ENCODE peak calls at places on chromosomes 5 and 9, in nine cellular contexts. One of them, this sample, is unnamed.

GRCh38 chr5:163565931-163566608 is 60.7 kb downstream of the MAT2B start:
- DNase-seq in cardiac fibroblast: peak
- DNase-seq in HFF-Myc: no peak
- DNase-seq in heart left ventricle: no peak
- DNase-seq in uterus: no peak
- DNase-seq in DND-41: no peak
- DNase-seq in foreskin fibroblast: peak
- DNase-seq in A673: no peak
- DNase-seq in IMR-90: peak
- DNase-seq in this sample: peak

GRCh38 chr5:98750693-98751092 is 22.8 kb upstream of the RGMB start:
- DNase-seq in IMR-90: no peak
- DNase-seq in HFF-Myc: no peak
- DNase-seq in heart left ventricle: no peak
- DNase-seq in foreskin fibroblast: no peak
- DNase-seq in A673: peak
- DNase-seq in cardiac fibroblast: peak
- DNase-seq in uterus: no peak
- DNase-seq in DND-41: peak
- DNase-seq in this sample: peak

GRCh38 chr5:173739741-173740140 is 123.3 kb upstream of the BOD1 start:
- DNase-seq in IMR-90: no peak
- DNase-seq in cardiac fibroblast: no peak
- DNase-seq in uterus: no peak
- DNase-seq in A673: no peak
- DNase-seq in heart left ventricle: no peak
- DNase-seq in HFF-Myc: no peak
- DNase-seq in DND-41: no peak
- DNase-seq in foreskin fibroblast: no peak
- DNase-seq in this sample: no peak

GRCh38 chr5:135822286-135822685 is 12.2 kb upstream of the SLC25A48 start:
- DNase-seq in heart left ventricle: no peak
- DNase-seq in foreskin fibroblast: no peak
- DNase-seq in DND-41: no peak
- DNase-seq in uterus: no peak
- DNase-seq in IMR-90: no peak
- DNase-seq in HFF-Myc: no peak
- DNase-seq in A673: no peak
- DNase-seq in cardiac fibroblast: no peak
- DNase-seq in this sample: no peak

GRCh38 chr9:84404095-84404686 is 63.6 kb upstream of the SLC28A3 start:
- DNase-seq in HFF-Myc: no peak
- DNase-seq in DND-41: no peak
- DNase-seq in heart left ventricle: no peak
- DNase-seq in IMR-90: no peak
- DNase-seq in cardiac fibroblast: no peak
- DNase-seq in A673: peak
- DNase-seq in foreskin fibroblast: no peak
- DNase-seq in uterus: no peak
- DNase-seq in this sample: no peak

GRCh38 chr5:157828949-157829639 is 29.9 kb downstream of the CLINT1 start:
- DNase-seq in IMR-90: no peak
- DNase-seq in foreskin fibroblast: peak
- DNase-seq in heart left ventricle: no peak
- DNase-seq in DND-41: no peak
- DNase-seq in uterus: no peak
- DNase-seq in A673: peak
- DNase-seq in HFF-Myc: no peak
- DNase-seq in cardiac fibroblast: peak
- DNase-seq in this sample: no peak

GRCh38 chr5:57405984-57406383 is 76.6 kb downstream of the ACTBL2 start:
- DNase-seq in IMR-90: peak
- DNase-seq in DND-41: no peak
- DNase-seq in foreskin fibroblast: no peak
- DNase-seq in uterus: no peak
- DNase-seq in cardiac fibroblast: peak
- DNase-seq in heart left ventricle: no peak
- DNase-seq in HFF-Myc: no peak
- DNase-seq in A673: no peak
- DNase-seq in this sample: peak

GRCh38 chr5:72302171-72302570 is 17.9 kb downstream of the MRPS27 start:
- DNase-seq in cardiac fibroblast: no peak
- DNase-seq in DND-41: no peak
- DNase-seq in IMR-90: no peak
- DNase-seq in heart left ventricle: no peak
- DNase-seq in HFF-Myc: no peak
- DNase-seq in foreskin fibroblast: no peak
- DNase-seq in A673: no peak
- DNase-seq in uterus: no peak
- DNase-seq in this sample: no peak

DNA sequence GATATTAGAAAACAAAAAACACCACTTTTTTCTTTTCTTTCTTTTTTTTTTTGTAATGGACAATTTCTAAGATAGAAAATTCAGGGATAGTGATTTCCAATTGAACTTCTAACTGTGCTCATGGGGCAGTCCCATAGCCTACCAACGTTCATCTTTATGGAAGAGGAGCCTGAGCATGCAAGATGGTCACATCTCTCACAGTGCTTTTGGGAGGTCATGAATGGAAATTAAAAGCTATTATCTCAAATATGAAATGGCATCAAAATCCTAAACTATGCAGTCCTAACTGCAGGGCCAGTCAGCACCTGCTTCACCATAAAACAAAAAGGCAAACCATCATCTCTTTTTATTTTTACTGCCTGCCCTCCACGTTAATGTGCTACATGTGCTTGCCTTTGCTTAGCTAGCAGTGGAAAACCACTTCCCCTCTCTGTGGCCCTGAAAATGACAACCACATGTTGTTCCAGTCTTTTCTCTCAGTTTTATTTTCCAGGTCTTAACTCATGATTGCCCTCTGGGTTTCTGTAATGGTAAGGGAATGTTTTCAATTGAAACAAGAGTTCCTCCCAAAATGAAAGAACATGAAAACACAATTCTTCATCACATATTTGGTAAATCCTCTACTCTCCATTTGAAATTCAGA is 16.7 kb downstream of the IFNB1 start:
- DNase-seq in DND-41: peak
- DNase-seq in A673: no peak
- DNase-seq in cardiac fibroblast: peak
- DNase-seq in heart left ventricle: no peak
- DNase-seq in foreskin fibroblast: peak
- DNase-seq in HFF-Myc: peak
- DNase-seq in IMR-90: peak
- DNase-seq in uterus: no peak
- DNase-seq in this sample: peak
- TF ChIP-seq CTCF in DND-41: peak
- TF ChIP-seq CTCF in A673: no peak
- TF ChIP-seq CTCF in cardiac fibroblast: no peak
- TF ChIP-seq CTCF in heart left ventricle: no peak
- TF ChIP-seq CTCF in foreskin fibroblast: peak
- TF ChIP-seq CTCF in HFF-Myc: peak
- TF ChIP-seq CTCF in IMR-90: no peak
- TF ChIP-seq CTCF in uterus: no peak
- TF ChIP-seq CTCF in this sample: no peak

GRCh38 chr5:154107729-154108128 is 69.0 kb downstream of the MFAP3 start:
- DNase-seq in heart left ventricle: no peak
- DNase-seq in foreskin fibroblast: no peak
- DNase-seq in uterus: no peak
- DNase-seq in IMR-90: no peak
- DNase-seq in DND-41: no peak
- DNase-seq in HFF-Myc: no peak
- DNase-seq in A673: peak
- DNase-seq in cardiac fibroblast: no peak
- DNase-seq in this sample: no peak
- H3K4me3 ChIP-seq in heart left ventricle: no peak
- H3K4me3 ChIP-seq in foreskin fibroblast: no peak
- H3K4me3 ChIP-seq in uterus: no peak
- H3K4me3 ChIP-seq in IMR-90: no peak
- H3K4me3 ChIP-seq in DND-41: no peak
- H3K4me3 ChIP-seq in HFF-Myc: no peak
- H3K4me3 ChIP-seq in A673: no peak
- H3K4me3 ChIP-seq in cardiac fibroblast: no peak
- H3K4me3 ChIP-seq in this sample: no peak

DNA sequence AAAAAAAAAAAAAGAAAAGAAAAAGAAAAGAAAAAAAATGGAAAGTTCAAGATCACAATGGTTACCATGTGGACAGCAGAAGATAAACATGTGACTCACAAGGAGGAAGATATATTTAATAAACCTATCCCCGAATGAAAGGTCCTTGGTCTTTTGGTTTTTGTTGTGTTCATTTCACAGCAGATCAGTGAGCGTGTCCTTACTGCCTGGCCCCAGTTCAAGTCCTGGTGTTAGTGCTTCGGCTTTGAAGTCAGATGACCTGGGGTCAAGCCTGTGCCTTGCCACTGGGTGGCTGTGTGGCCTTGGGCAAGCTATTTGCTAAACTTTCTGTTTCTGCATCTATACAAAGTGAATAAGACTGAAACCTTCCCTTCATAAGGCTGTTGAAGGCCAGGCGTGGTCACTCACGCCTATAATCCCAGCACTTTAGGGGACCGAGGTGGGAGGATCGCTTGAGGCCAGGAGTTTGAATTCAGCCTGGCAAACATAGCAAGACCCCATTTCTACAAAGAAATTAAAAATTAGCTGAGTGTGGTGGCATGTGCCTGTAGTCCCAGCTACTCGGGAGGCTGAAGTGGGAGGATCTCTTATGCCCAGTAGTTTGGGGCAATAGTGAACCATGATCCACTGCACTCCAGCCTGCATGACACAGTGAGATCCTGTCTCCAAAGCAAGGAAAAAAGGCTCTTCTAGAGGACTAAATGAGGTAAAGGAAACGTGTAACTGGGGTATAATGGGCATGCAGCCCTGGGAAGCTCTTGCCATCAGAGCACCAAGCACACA is 94.5 kb upstream of the SPATA31D4 start:
- DNase-seq in foreskin fibroblast: peak
- DNase-seq in heart left ventricle: no peak
- DNase-seq in A673: no peak
- DNase-seq in HFF-Myc: no peak
- DNase-seq in uterus: no peak
- DNase-seq in cardiac fibroblast: peak
- DNase-seq in DND-41: no peak
- DNase-seq in IMR-90: peak
- DNase-seq in this sample: peak
- TF ChIP-seq CTCF in foreskin fibroblast: no peak
- TF ChIP-seq CTCF in heart left ventricle: no peak
- TF ChIP-seq CTCF in A673: no peak
- TF ChIP-seq CTCF in HFF-Myc: no peak
- TF ChIP-seq CTCF in uterus: no peak
- TF ChIP-seq CTCF in cardiac fibroblast: peak
- TF ChIP-seq CTCF in DND-41: no peak
- TF ChIP-seq CTCF in IMR-90: no peak
- TF ChIP-seq CTCF in this sample: no peak

DNA sequence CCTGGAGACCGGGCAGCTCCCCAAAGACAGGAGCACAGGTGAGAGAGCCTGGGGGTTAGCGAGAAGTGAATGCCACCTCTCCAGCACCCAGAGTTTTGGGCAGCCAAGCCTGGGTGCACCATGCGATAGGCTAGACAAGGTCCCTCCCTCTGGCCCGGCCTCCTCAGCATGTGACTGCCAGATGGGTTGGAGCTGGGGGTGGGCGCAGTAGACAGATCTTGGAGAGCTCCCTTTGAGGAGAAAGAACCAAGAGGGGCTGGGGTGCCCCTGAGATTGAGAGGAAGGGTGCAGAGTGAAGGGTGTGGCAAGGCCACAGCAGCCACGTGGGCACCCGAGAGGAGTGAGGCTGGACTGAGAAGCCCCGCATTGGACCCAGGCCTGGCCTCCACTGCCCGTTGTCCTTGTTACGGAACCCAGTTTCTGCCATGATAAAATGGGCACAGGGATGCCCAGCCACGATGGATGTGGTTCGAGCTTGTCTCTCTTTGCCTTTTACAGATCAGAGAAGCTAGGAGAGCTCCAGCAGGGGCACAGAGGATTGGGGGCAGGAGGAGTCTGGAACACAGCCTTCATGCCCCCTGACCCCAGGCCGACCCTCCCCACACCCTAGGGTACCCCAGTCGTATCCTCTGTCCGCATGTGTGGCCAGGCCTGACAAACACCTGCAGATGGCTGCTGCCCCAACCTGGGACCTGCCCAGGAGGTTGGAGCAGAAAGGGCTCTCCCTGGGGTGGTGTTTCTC is 1.3 kb downstream of the TMEM141 start:
- DNase-seq in A673: no peak
- DNase-seq in uterus: no peak
- DNase-seq in foreskin fibroblast: no peak
- DNase-seq in DND-41: no peak
- DNase-seq in IMR-90: no peak
- DNase-seq in HFF-Myc: no peak
- DNase-seq in cardiac fibroblast: no peak
- DNase-seq in heart left ventricle: no peak
- DNase-seq in this sample: no peak
- H3K4me3 ChIP-seq in A673: peak
- H3K4me3 ChIP-seq in uterus: no peak
- H3K4me3 ChIP-seq in foreskin fibroblast: peak
- H3K4me3 ChIP-seq in DND-41: peak
- H3K4me3 ChIP-seq in IMR-90: no peak
- H3K4me3 ChIP-seq in HFF-Myc: peak
- H3K4me3 ChIP-seq in cardiac fibroblast: peak
- H3K4me3 ChIP-seq in heart left ventricle: peak
- H3K4me3 ChIP-seq in this sample: peak

DNA sequence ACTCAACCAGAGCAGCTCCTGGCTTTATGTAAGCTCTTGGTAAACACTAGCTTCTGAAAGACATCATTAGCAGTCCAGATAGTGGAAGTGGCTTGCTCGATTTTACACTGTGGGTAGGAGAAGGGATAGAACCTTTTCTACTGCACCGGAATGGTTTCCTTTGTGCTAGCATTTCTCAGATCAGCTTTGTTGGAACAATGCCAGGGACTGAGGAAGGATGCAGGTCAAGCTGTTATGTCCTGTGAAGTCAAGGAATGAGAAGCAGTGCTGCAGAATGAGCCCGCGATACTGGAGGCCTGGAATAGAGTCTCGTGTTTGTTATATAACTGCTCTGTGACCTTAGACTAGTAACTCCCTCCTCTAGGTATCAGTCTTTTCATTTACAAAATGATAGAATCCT is 233.6 kb downstream of the GABRB2 start:
- DNase-seq in A673: no peak
- DNase-seq in foreskin fibroblast: no peak
- DNase-seq in DND-41: no peak
- DNase-seq in uterus: no peak
- DNase-seq in IMR-90: no peak
- DNase-seq in cardiac fibroblast: no peak
- DNase-seq in HFF-Myc: no peak
- DNase-seq in heart left ventricle: no peak
- DNase-seq in this sample: no peak
- TF ChIP-seq CTCF in A673: no peak
- TF ChIP-seq CTCF in foreskin fibroblast: no peak
- TF ChIP-seq CTCF in DND-41: no peak
- TF ChIP-seq CTCF in uterus: no peak
- TF ChIP-seq CTCF in IMR-90: no peak
- TF ChIP-seq CTCF in cardiac fibroblast: no peak
- TF ChIP-seq CTCF in HFF-Myc: no peak
- TF ChIP-seq CTCF in heart left ventricle: no peak
- TF ChIP-seq CTCF in this sample: no peak

This sample was measured in fibroblast of the aortic adventitia.